ENCODE peak calls at places on chromosomes 11 and 22, in six cellular contexts. Y, A, C, P, R and H are unnamed samples.

GRCh38 chr11:35608502-35608901 is 9.8 kb upstream of the FJX1 start:
- DNase-seq in Y (no peak), A (no peak), C (no peak), P (no peak), R (no peak), H (no peak)

GRCh38 chr11:46659908-46660307 is 40.5 kb downstream of the ARHGAP1 start:
- DNase-seq in Y (no peak), A (no peak), C (no peak), P (no peak), R (no peak), H (peak)

GRCh38 chr22:23522642-23523251 is 57.3 kb downstream of the IGLL1 start:
- DNase-seq in Y (peak), A (no peak), C (no peak), P (peak), R (no peak), H (no peak)

GRCh38 chr22:44120314-44120704 is 60.4 kb upstream of the PARVG start:
- DNase-seq in Y (peak), A (no peak), C (no peak), P (no peak), R (no peak), H (no peak)

GRCh38 chr11:21552910-21553309 is 640.0 kb upstream of the ANO5 start:
- DNase-seq in Y (no peak), A (no peak), C (peak), P (no peak), R (no peak), H (no peak)

GRCh38 chr22:28743852-28744251 is 2.0 kb downstream of the HSCB start:
- DNase-seq in Y (no peak), A (no peak), C (no peak), P (no peak), R (no peak), H (no peak)

GRCh38 chr11:37984991-37985390 is 1387.0 kb upstream of the RAG2 start:
- DNase-seq in Y (no peak), A (no peak), C (no peak), P (no peak), R (no peak), H (no peak)

GRCh38 chr11:114343020-114343419 is 46.8 kb downstream of the NNMT start:
- DNase-seq in Y (no peak), A (no peak), C (no peak), P (no peak), R (no peak), H (no peak)

GRCh38 chr22:39727541-39727940 is 157.0 kb downstream of the CACNA1I start:
- DNase-seq in Y (no peak), A (peak), C (no peak), P (peak), R (peak), H (peak)

GRCh38 chr11:101180481-101180880 is 50.9 kb upstream of the PGR start:
- DNase-seq in Y (no peak), A (no peak), C (no peak), P (no peak), R (no peak), H (no peak)

GRCh38 chr11:29119691-29120328 is 897.0 kb downstream of the KCNA4 start:
- DNase-seq in Y (no peak), A (no peak), C (peak), P (peak), R (no peak), H (peak)

GRCh38 chr11:3178349-3178748 is 13.2 kb upstream of the OSBPL5 start:
- DNase-seq in Y (no peak), A (peak), C (no peak), P (no peak), R (no peak), H (no peak)

GRCh38 chr22:32355760-32356159 is 1.9 kb upstream of the RFPL3 start:
- DNase-seq in Y (peak), A (peak), C (peak), P (peak), R (no peak), H (no peak)

GRCh38 chr11:73982990-73983763 is 534 bp upstream of the UCP2 start:
- DNase-seq in Y (peak), A (peak), C (peak), P (peak), R (peak), H (peak)

GRCh38 chr11:73326929-73327811 is 19.1 kb downstream of the ARHGEF17 start:
- DNase-seq in Y (no peak), A (peak), C (no peak), P (peak), R (no peak), H (peak)

GRCh38 chr11:75262436-75262835 is 21.9 kb downstream of the TPBGL start:
- DNase-seq in Y (no peak), A (no peak), C (no peak), P (no peak), R (no peak), H (no peak)

GRCh38 chr11:76329084-76329648 is 51.8 kb downstream of the THAP12 start:
- DNase-seq in Y (peak), A (peak), C (no peak), P (no peak), R (no peak), H (peak)

GRCh38 chr11:3894128-3894731 is 38.8 kb downstream of the STIM1 start:
- DNase-seq in Y (no peak), A (no peak), C (no peak), P (peak), R (no peak), H (peak)

GRCh38 chr11:6746086-6746618 is 25.6 kb downstream of the OR2AG2 start:
- DNase-seq in Y (no peak), A (no peak), C (no peak), P (peak), R (peak), H (no peak)

GRCh38 chr11:65609711-65610110 is 4.3 kb downstream of the MAP3K11 start:
- DNase-seq in Y (no peak), A (no peak), C (no peak), P (no peak), R (no peak), H (no peak)

GRCh38 chr22:41445171-41446056 is 1.2 kb downstream of the TOB2 start:
- DNase-seq in Y (peak), A (peak), C (no peak), P (peak), R (peak), H (no peak)

GRCh38 chr11:80297808-80298460 is 857.1 kb upstream of the TENM4 start:
- DNase-seq in Y (no peak), A (peak), C (no peak), P (no peak), R (no peak), H (peak)

GRCh38 chr11:20238712-20239111 is 78.4 kb upstream of the DBX1 start:
- DNase-seq in Y (no peak), A (no peak), C (peak), P (no peak), R (no peak), H (no peak)

GRCh38 chr11:105189586-105189985 is 50.0 kb upstream of the CARD18 start:
- DNase-seq in Y (no peak), A (no peak), C (no peak), P (no peak), R (no peak), H (no peak)

GRCh38 chr11:65790902-65791650 is 4.2 kb downstream of the OVOL1 start:
- DNase-seq in Y (no peak), A (no peak), C (no peak), P (no peak), R (no peak), H (no peak)

GRCh38 chr22:38864361-38865191 is 7.4 kb downstream of the CBX6 start:
- DNase-seq in Y (no peak), A (no peak), C (no peak), P (peak), R (no peak), H (no peak)

GRCh38 chr11:43837879-43838278 is 42.8 kb upstream of the ALKBH3 start:
- DNase-seq in Y (no peak), A (no peak), C (no peak), P (peak), R (no peak), H (no peak)

GRCh38 chr22:38829485-38829884 is 14.3 kb downstream of the NPTXR start:
- DNase-seq in Y (no peak), A (no peak), C (no peak), P (no peak), R (no peak), H (no peak)

GRCh38 chr11:78219493-78220217 is 30.9 kb downstream of the USP35 start:
- DNase-seq in Y (no peak), A (no peak), C (no peak), P (no peak), R (peak), H (no peak)

GRCh38 chr11:16603890-16604783 is 134.3 kb upstream of the C11orf58 start:
- DNase-seq in Y (peak), A (peak), C (no peak), P (peak), R (no peak), H (peak)

GRCh38 chr11:1267441-1268100 is 41.9 kb downstream of the TOLLIP start:
- DNase-seq in Y (no peak), A (no peak), C (no peak), P (no peak), R (no peak), H (no peak)